ENCODE peak calls at places on chromosomes 16 and 17, in nine cellular contexts. I is CD4-positive, alpha-beta memory T cell; W is spleen; L is PC-3; U is H7; V is stomach; Z is CD4-positive, CD25-positive, alpha-beta regulatory T cell; R is right lobe of liver; Q is H1. F is an unnamed sample. For H3K27me3, the result is how much of the 10 kb centered on the place peaks cover.

GRCh38 chr17:57552114-57552601 is 192.9 kb downstream of the CCDC182 start:
- DNase-seq in I (no peak), W (peak), L (no peak), U (peak), V (no peak), Z (no peak), R (no peak), Q (no peak), F (no peak)

GRCh38 chr17:48012151-48012520 is 25.5 kb downstream of the COPZ2 start:
- DNase-seq in I (peak), W (peak), L (peak), U (peak), V (peak), Z (peak), R (no peak), Q (no peak), F (peak)

GRCh38 chr16:20818929-20819585 is 12.7 kb downstream of the REXO5 start:
- DNase-seq in I (no peak), W (no peak), L (no peak), U (no peak), V (no peak), Z (no peak), R (no peak), Q (no peak), F (no peak)

GRCh38 chr16:50600582-50601283 is 52.5 kb downstream of the NKD1 start:
- DNase-seq in I (no peak), W (no peak), L (no peak), U (no peak), V (no peak), Z (no peak), R (no peak), Q (no peak), F (no peak)

GRCh38 chr16:49969356-49970030 is 55.5 kb upstream of the CNEP1R1 start:
- DNase-seq in I (no peak), W (no peak), L (no peak), U (no peak), V (no peak), Z (no peak), R (no peak), Q (no peak), F (no peak)

GRCh38 chr17:4535667-4536258 is 19.4 kb downstream of the MYBBP1A start:
- DNase-seq in I (no peak), W (no peak), L (no peak), U (peak), V (no peak), Z (no peak), R (no peak), Q (no peak), F (no peak)

GRCh38 chr16:29806096-29806579 is at the start of gene MAZ:
- DNase-seq in I (no peak), W (peak), L (no peak), U (no peak), V (no peak), Z (no peak), R (no peak), Q (no peak), F (no peak)

GRCh38 chr17:9336817-9337216 is 238.8 kb downstream of the STX8 start:
- DNase-seq in I (no peak), W (no peak), L (no peak), U (no peak), V (no peak), Z (no peak), R (no peak), Q (no peak), F (no peak)

GRCh38 chr17:82492647-82493516 is 26.6 kb upstream of the FOXK2 start:
- DNase-seq in I (no peak), W (no peak), L (peak), U (peak), V (no peak), Z (no peak), R (no peak), Q (no peak), F (no peak)

GRCh38 chr16:81497690-81498089 is 53.1 kb downstream of the CMIP start:
- DNase-seq in I (peak), W (peak), L (no peak), U (peak), V (no peak), Z (no peak), R (no peak), Q (no peak), F (no peak)

GRCh38 chr17:48752399-48753288 is 24.1 kb upstream of the HOXB13 start:
- DNase-seq in I (no peak), W (no peak), L (no peak), U (peak), V (no peak), Z (no peak), R (no peak), Q (no peak), F (no peak)

GRCh38 chr17:68238488-68238887 is 9.4 kb upstream of the AMZ2 start:
- DNase-seq in I (peak), W (no peak), L (no peak), U (no peak), V (no peak), Z (no peak), R (no peak), Q (no peak), F (peak)

GRCh38 chr17:49240619-49241018 is 10.0 kb upstream of the PHOSPHO1 start:
- DNase-seq in I (no peak), W (no peak), L (peak), U (no peak), V (no peak), Z (no peak), R (no peak), Q (no peak), F (no peak)

GRCh38 chr16:88762941-88763340 is 22.1 kb downstream of the PIEZO1 start:
- DNase-seq in I (no peak), W (no peak), L (no peak), U (no peak), V (no peak), Z (no peak), R (peak), Q (no peak), F (no peak)

GRCh38 chr16:88763502-88764053 is 21.4 kb downstream of the PIEZO1 start:
- DNase-seq in I (no peak), W (no peak), L (no peak), U (peak), V (peak), Z (no peak), R (peak), Q (no peak), F (no peak)

GRCh38 chr16:88764080-88764479 is 20.9 kb downstream of the PIEZO1 start:
- DNase-seq in I (no peak), W (no peak), L (no peak), U (no peak), V (no peak), Z (no peak), R (no peak), Q (no peak), F (no peak)

GRCh38 chr16:88766975-88767374 is 18.0 kb downstream of the PIEZO1 start:
- DNase-seq in I (no peak), W (no peak), L (no peak), U (no peak), V (no peak), Z (no peak), R (no peak), Q (no peak), F (no peak)

DNA sequence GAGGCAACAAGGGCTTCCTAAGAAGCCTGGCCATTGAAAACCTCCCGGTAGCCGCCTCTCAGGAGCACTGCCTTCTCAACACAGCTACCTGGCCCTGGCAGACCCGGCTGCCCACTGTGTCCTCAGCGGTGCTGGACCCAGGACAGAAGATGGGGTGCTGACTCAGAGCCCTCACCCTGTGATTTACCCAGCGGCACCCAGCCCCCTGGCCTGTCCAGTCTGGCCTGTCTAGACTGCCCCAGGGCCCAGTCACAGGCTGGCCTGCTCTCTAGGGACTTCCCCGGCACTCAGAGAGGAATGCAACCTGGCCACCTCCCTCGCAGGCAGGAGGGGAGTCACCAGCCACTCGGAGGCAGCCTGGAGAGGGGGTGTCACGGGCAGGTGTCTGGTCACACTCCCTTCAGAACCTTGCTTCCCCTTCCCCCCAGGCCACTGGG is 20.1 kb downstream of the PIEZO1 start:
- DNase-seq in I (no peak), W (no peak), L (peak), U (peak), V (no peak), Z (no peak), R (no peak), Q (no peak), F (no peak)
- H3K27me3 ChIP-seq in I (under half), W (under half), L (under half), U (under half), V (under half), Z (under half), R (under half), Q (under half), F (under half)

DNA sequence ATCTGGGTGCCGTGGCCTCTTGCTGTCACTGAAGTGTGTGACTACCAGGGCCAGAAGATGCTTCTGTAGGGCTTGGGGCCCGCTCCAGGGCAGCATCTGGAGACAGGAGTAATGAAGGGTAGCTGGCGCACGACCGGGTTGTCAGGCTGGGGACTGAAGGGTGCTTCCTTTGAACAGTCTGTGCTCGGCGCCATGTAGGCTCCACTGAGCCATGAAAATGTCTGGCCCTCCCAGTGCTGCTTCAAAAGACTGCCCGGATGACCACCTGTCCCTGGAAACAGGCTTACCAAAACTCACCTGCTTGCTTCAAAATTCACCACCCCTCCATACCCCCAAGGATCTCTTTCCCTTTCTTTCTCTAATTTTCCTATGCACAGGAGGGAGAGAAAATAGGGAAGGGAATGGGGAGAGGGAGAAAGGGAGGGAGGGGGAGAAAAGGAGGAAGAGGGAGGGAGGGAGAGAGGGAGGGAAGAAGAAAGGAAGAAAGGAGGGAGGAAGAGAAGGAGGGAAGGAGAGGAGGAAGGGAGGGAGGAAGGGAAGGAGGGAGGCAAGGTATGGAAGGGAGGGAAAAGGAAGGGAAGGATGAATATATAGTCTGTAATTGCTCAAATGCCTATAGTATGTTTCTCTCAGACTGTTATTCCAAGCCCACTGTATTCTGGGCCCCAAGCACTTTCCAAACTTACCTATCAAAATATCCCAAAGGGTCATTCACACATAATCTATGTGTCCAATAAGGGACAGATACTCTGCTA is 31.0 kb downstream of the ASIC2 start:
- DNase-seq in I (no peak), W (no peak), L (no peak), U (no peak), V (no peak), Z (no peak), R (no peak), Q (no peak), F (no peak)
- H3K27me3 ChIP-seq in I (under half), W (half or more), L (under half), U (under half), V (under half), Z (under half), R (under half), Q (under half), F (under half)

GRCh38 chr16:1920727-1921155 is 2.5 kb upstream of the HS3ST6 start:
- DNase-seq in I (no peak), W (no peak), L (peak), U (peak), V (peak), Z (no peak), R (no peak), Q (no peak), F (no peak)
- H3K27me3 ChIP-seq in I (under half), W (half or more), L (under half), U (half or more), V (half or more), Z (under half), R (under half), Q (half or more), F (under half)

GRCh38 chr16:55655381-55655708 is 443 bp upstream of the SLC6A2 start:
- DNase-seq in I (no peak), W (no peak), L (no peak), U (no peak), V (no peak), Z (no peak), R (no peak), Q (no peak), F (no peak)
- H3K27me3 ChIP-seq in I (under half), W (half or more), L (under half), U (half or more), V (under half), Z (under half), R (under half), Q (under half), F (under half)

DNA sequence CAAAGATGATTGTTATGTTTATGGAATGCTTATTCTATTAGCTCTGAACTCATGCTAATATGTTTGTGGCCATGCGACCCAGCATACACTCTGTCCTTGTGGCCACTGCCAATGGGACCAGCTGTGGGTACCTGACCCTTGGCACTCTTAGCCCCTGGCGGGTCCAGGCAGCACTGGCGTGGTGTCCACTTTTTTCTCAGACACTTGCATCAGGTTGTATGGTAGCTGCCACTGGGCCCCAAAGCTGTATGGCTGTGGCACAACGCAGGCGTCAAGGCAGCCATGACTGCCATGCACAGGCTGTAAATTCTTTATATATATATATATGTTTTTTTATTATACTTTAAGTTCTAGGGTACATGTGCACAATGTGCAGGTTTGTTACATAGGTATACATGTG is 12.2 kb upstream of the WNT9B start:
- DNase-seq in I (no peak), W (no peak), L (no peak), U (no peak), V (no peak), Z (no peak), R (no peak), Q (no peak), F (no peak)
- H3K27me3 ChIP-seq in I (under half), W (under half), L (under half), U (under half), V (under half), Z (under half), R (under half), Q (under half), F (under half)

DNA sequence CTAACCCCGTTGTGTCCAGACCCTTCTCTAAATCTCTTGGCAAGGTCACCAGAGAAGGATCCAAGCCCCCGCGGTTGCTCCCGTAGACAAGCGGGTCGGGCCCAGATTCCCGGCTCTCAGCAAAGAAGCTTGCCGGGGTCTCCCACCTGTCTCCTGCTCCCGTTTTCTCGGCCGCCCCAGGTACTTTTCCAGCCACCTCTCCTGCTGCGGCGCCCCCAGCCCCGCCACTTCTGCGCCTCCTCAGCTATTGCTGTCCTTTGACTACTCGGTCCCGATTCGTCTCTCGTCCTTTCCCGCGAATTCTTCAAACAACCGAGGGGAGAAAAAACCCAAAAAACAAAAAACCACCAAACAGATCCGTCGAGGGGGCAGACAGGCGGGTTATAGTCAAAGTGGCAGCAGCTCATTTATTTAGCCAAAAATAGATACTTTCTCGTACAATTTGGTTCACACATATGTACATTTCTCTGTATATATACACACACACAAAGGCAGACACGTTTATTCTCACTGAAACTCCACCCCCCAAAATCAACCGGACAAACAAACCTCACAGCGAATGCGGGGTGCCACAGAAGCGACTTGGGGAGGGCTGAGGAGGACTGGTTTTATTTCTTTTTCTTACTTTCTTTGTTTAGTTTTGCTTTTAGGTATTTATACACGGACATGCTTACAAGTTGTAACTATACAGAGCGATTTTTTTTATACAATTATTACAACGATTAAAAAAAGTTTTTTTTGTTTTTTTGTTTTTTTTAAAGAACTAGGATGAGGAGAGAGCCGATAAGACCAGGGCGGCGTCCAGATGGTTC is 3.5 kb downstream of the IRX3 start:
- DNase-seq in I (no peak), W (no peak), L (no peak), U (peak), V (no peak), Z (no peak), R (no peak), Q (no peak), F (no peak)
- H3K27me3 ChIP-seq in I (under half), W (half or more), L (under half), U (half or more), V (half or more), Z (under half), R (under half), Q (half or more), F (under half)

GRCh38 chr16:27404163-27404823 is 2.3 kb downstream of the IL21R start:
- DNase-seq in I (no peak), W (no peak), L (no peak), U (no peak), V (no peak), Z (no peak), R (no peak), Q (no peak), F (no peak)
- H3K27me3 ChIP-seq in I (under half), W (under half), L (under half), U (under half), V (under half), Z (under half), R (under half), Q (under half), F (under half)

GRCh38 chr17:74544991-74545441 is 899 bp downstream of the CD300C start:
- DNase-seq in I (no peak), W (no peak), L (no peak), U (no peak), V (no peak), Z (no peak), R (no peak), Q (no peak), F (no peak)
- H3K27me3 ChIP-seq in I (under half), W (under half), L (under half), U (under half), V (under half), Z (under half), R (under half), Q (under half), F (under half)

F was measured in CD8-positive, alpha-beta memory T cell.